ENCODE peak calls at places on chromosomes 6 and 20, in five cellular contexts. Z is A673, P is psoas muscle, E is endodermal cell, M is suprapubic skin. Y is an unnamed sample. For H3K9me3, the result is how much of the 10 kb centered on the place peaks cover.

GRCh38 chr6:27321370-27321769 is 9.3 kb upstream of the POM121L2 start:
- DNase-seq in Z (no peak), P (no peak), E (no peak), M (no peak), Y (no peak)

GRCh38 chr6:47247227-47247797 is 62.4 kb downstream of the TNFRSF21 start:
- DNase-seq in Z (no peak), P (no peak), E (no peak), M (no peak), Y (no peak)

GRCh38 chr6:79536615-79536968 is 638 bp downstream of the LCA5 start:
- DNase-seq in Z (peak), P (peak), E (no peak), M (peak), Y (no peak)

GRCh38 chr6:158784505-158784904 is 34.7 kb downstream of the EZR start:
- DNase-seq in Z (no peak), P (no peak), E (no peak), M (no peak), Y (no peak)

GRCh38 chr6:73566954-73567591 is 46.2 kb upstream of the EEF1A1 start:
- DNase-seq in Z (peak), P (peak), E (no peak), M (peak), Y (no peak)

GRCh38 chr20:57851786-57852185 is 142.0 kb upstream of the PMEPA1 start:
- DNase-seq in Z (no peak), P (no peak), E (no peak), M (no peak), Y (no peak)

GRCh38 chr6:6494677-6495076 is 93.8 kb upstream of the LY86 start:
- DNase-seq in Z (peak), P (peak), E (peak), M (no peak), Y (no peak)

GRCh38 chr6:73746776-73747175 is 50.8 kb downstream of the CD109 start:
- DNase-seq in Z (no peak), P (no peak), E (no peak), M (no peak), Y (no peak)

GRCh38 chr6:35176625-35177024 is 35.5 kb upstream of the TCP11 start:
- DNase-seq in Z (no peak), P (no peak), E (no peak), M (no peak), Y (no peak)

GRCh38 chr20:32300647-32301046 is 23.2 kb downstream of the KIF3B start:
- DNase-seq in Z (no peak), P (no peak), E (no peak), M (no peak), Y (no peak)

GRCh38 chr6:81894286-81894685 is 141.8 kb upstream of the TENT5A start:
- DNase-seq in Z (no peak), P (no peak), E (no peak), M (no peak), Y (no peak)

GRCh38 chr20:17751640-17752039 is 51.9 kb downstream of the BANF2 start:
- DNase-seq in Z (no peak), P (no peak), E (no peak), M (no peak), Y (no peak)

GRCh38 chr6:31791324-31792089 is 4.0 kb downstream of the VARS1 start:
- DNase-seq in Z (peak), P (no peak), E (peak), M (no peak), Y (no peak)

GRCh38 chr6:107711953-107712522 is 112.1 kb downstream of the SCML4 start:
- DNase-seq in Z (no peak), P (no peak), E (no peak), M (no peak), Y (no peak)

GRCh38 chr6:36052092-36052491 is 24.5 kb downstream of the MAPK14 start:
- DNase-seq in Z (no peak), P (peak), E (no peak), M (peak), Y (no peak)

GRCh38 chr20:4451487-4451886 is 270.2 kb upstream of the PRND start:
- DNase-seq in Z (no peak), P (no peak), E (no peak), M (no peak), Y (no peak)

GRCh38 chr6:135680964-135681913 is 170.3 kb upstream of the PDE7B start:
- DNase-seq in Z (no peak), P (no peak), E (no peak), M (no peak), Y (no peak)

GRCh38 chr6:20647585-20647984 is 113.3 kb downstream of the CDKAL1 start:
- DNase-seq in Z (no peak), P (no peak), E (no peak), M (no peak), Y (no peak)

GRCh38 chr6:149150999-149151398 is 166.5 kb upstream of the TAB2 start:
- DNase-seq in Z (no peak), P (no peak), E (no peak), M (no peak), Y (no peak)

GRCh38 chr20:62897666-62898065 is 28.6 kb downstream of the DIDO1 start:
- DNase-seq in Z (no peak), P (no peak), E (no peak), M (no peak), Y (no peak)

GRCh38 chr20:49538950-49539349 is 29.0 kb downstream of the PTGIS start:
- DNase-seq in Z (no peak), P (no peak), E (no peak), M (no peak), Y (no peak)

GRCh38 chr20:17807670-17808069 is 107.9 kb downstream of the BANF2 start:
- DNase-seq in Z (no peak), P (no peak), E (no peak), M (no peak), Y (no peak)

GRCh38 chr6:47426524-47427302 is 50.9 kb upstream of the CD2AP start:
- DNase-seq in Z (no peak), P (no peak), E (no peak), M (no peak), Y (no peak)

GRCh38 chr6:161200610-161201201 is 73.2 kb downstream of the AGPAT4 start:
- DNase-seq in Z (no peak), P (no peak), E (no peak), M (no peak), Y (no peak)

GRCh38 chr6:13048113-13048512 is 280.2 kb downstream of the TBC1D7 start:
- DNase-seq in Z (no peak), P (no peak), E (no peak), M (no peak), Y (no peak)

GRCh38 chr20:63678667-63679465 is 17.6 kb upstream of the TNFRSF6B start:
- DNase-seq in Z (no peak), P (no peak), E (no peak), M (no peak), Y (no peak)

GRCh38 chr6:36857325-36857724 is 17.3 kb downstream of the PPIL1 start:
- DNase-seq in Z (no peak), P (no peak), E (peak), M (no peak), Y (no peak)

GRCh38 chr20:37285664-37286374 is 3.6 kb upstream of the MANBAL start:
- DNase-seq in Z (peak), P (no peak), E (no peak), M (no peak), Y (no peak)

GRCh38 chr6:139189665-139190064 is 54.8 kb downstream of the HECA start:
- DNase-seq in Z (no peak), P (no peak), E (no peak), M (no peak), Y (no peak)

GRCh38 chr20:2840967-2841531 is 504 bp downstream of the VPS16 start:
- DNase-seq in Z (peak), P (peak), E (peak), M (peak), Y (no peak)

GRCh38 chr6:108795122-108795521 is 53.1 kb upstream of the ARMC2 start:
- DNase-seq in Z (no peak), P (no peak), E (no peak), M (no peak), Y (no peak)

GRCh38 chr6:28947831-28948270 is 24.1 kb upstream of the TRIM27 start:
- DNase-seq in Z (no peak), P (no peak), E (no peak), M (no peak), Y (no peak)

GRCh38 chr6:24382220-24382540 is 20.6 kb upstream of the MRS2 start:
- DNase-seq in Z (no peak), P (no peak), E (no peak), M (no peak), Y (no peak)

GRCh38 chr6:32700391-32701040 is 34.1 kb upstream of the HLA-DQB1 start:
- DNase-seq in Z (peak), P (no peak), E (peak), M (no peak), Y (no peak)

DNA sequence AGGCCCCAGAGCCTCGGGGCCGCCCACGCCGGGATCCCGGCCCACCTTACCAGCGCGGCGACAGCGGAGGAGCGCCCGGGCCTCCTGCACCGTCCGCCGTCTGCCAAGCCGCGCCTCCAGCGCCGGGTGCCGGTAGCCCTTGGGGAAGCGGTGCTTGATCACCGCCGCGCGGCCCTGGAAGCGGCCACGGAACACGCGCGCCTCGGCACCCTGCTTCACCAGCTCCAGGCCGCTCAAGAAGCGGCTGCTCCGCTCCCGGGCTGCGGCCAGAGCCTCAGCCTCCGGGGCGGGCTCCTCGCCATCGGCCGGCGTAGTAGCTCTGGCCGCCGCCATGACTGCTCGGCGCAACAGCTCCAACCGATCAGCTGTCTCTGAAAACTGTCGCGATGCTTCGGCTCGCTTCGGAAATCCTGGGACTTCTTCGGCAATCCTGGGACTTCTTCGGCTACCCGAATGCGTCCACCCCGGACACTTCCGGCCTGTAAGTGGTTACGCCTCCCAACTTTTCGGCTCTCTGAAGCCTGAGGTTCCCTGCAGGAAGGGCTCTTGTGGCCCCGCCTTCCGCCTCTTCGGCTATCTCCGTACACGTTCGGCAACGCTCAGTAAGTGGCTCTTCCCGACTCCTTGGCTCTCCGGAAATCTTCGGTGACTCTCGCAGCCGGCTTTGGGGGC is at the start of gene TP53RK:
- DNase-seq in Z (peak), P (peak), E (peak), M (peak), Y (peak)
- TF ChIP-seq CTCF in Z (no peak), P (peak), E (peak), M (peak), Y (peak)

GRCh38 chr20:29448806-29449470 is 1808.5 kb upstream of the DEFB115 start:
- DNase-seq in Z (no peak), P (no peak), E (no peak), M (no peak), Y (no peak)
- H3K9me3 ChIP-seq in Z (under half), P (under half), E (under half), M (under half), Y (under half)

GRCh38 chr6:2791124-2792050 is 26.2 kb downstream of the WRNIP1 start:
- DNase-seq in Z (peak), P (peak), E (peak), M (no peak), Y (peak)

GRCh38 chr6:2792330-2792729 is 27.1 kb downstream of the WRNIP1 start:
- DNase-seq in Z (no peak), P (no peak), E (no peak), M (no peak), Y (no peak)

GRCh38 chr6:2795162-2795561 is 30.0 kb downstream of the WRNIP1 start:
- DNase-seq in Z (no peak), P (no peak), E (no peak), M (no peak), Y (no peak)

GRCh38 chr6:2794171-2794730 is 29.1 kb downstream of the WRNIP1 start:
- DNase-seq in Z (no peak), P (no peak), E (no peak), M (no peak), Y (no peak)

GRCh38 chr6:2793491-2794151 is 28.4 kb downstream of the WRNIP1 start:
- DNase-seq in Z (peak), P (no peak), E (no peak), M (no peak), Y (no peak)
- H3K27ac ChIP-seq in Z (peak), P (no peak), E (no peak), M (peak), Y (no peak)

DNA sequence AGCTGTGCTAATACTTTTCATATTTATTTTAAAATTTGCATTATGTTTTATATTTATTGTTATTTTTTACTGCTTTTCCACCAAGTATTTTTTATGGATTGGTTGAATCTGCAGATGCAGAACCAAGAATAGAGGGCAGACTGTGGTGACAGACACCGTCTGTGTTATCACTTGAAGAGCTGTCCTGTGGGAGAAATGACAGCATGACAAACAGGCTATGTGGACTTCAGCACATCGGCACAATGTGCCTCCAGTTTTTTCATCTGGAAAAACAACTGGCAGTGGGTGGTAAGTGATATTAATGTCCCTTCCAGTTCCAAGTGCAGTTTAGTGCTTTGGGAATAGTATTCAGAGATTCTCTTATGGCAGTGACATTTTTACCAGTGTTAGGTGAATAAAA is 492.9 kb downstream of the PRKN start:
- DNase-seq in Z (no peak), P (no peak), E (no peak), M (no peak), Y (no peak)
- TF ChIP-seq CTCF in Z (no peak), P (no peak), E (no peak), M (no peak), Y (no peak)

GRCh38 chr20:24862606-24863005 is 86.5 kb upstream of the CST7 start:
- DNase-seq in Z (no peak), P (no peak), E (no peak), M (no peak), Y (no peak)
- H3K9me3 ChIP-seq in Z (under half), P (under half), E (under half), M (under half), Y (under half)

DNA sequence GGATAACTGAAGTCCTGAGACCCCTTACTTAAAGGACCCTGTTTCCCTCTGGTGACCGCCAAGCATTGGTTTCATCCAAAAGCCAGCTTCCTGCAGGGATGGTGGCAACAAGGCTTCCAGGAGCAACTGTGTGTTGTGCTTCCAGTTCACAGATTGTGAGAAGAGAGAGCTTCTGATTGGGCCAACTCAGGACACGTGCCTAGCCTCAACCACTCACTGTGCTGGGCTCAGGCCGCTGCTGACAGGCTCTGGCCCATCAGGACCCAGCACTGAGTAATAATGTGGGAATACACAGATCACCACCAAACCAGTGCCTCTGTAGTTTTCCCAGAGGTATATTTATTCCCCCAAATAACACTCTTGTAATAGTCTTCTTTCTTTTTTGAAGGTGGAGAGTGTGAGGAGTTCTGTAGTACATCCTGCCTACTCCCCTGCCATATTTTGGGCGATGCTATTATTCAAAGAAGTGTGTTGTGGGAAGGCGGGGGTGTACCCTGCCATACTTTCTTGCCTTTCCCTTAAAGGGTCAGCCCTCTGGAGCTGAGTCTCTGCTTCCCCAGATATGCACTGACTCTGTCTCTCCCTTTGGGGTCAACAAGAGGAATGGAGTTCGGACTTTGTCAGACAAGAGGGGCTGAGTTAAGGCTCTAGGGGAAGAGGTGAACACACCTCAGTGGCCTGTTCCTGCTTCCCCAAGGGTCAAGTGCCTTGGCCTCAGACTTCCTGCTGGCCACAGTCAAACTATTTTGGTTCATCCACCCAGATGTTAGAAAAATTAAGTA is 23.2 kb downstream of the PPP1R16B start:
- DNase-seq in Z (no peak), P (no peak), E (no peak), M (no peak), Y (no peak)
- H3K27ac ChIP-seq in Z (no peak), P (no peak), E (no peak), M (no peak), Y (peak)

DNA sequence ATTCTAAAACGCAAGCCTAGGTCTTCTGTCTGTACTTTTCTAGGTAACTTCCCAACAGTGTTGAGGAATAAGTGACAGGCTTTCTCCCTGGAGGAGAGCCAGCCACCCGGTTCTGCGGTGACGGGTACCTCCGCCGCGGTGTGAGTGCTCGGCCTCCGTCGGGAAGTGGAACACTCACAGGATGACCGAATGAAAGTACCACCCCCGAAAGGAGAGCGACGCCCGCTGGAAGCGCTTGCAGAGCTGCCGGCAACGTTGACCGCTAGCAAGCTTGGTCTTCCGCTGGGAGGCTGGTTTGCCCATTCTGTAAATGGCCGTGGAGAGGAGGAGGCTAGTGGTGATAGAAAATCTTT is 581 bp upstream of the TMEM242 start:
- DNase-seq in Z (peak), P (peak), E (peak), M (peak), Y (peak)
- TF ChIP-seq CTCF in Z (no peak), P (no peak), E (peak), M (no peak), Y (no peak)

DNA sequence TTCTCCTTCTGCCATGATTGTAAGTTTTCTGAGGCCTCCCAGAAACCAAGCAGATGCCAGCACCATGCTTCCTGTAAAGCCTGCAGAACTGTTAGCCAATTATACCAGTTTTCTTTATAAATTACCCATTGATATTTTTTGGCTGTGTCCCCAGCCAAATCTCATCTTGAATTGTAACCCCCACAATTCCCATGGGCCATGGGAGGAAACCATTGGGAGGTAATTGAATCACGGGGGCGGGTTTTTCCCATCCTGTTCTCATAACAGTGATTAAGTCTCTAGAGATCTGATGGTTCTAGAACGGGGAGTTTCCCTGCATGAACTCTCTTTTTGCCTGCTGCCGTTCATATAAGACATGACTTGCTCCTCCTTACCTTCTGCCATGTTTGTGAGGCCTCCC is 788.5 kb downstream of the C6orf118 start:
- DNase-seq in Z (no peak), P (no peak), E (no peak), M (no peak), Y (no peak)
- H3K9me3 ChIP-seq in Z (under half), P (under half), E (under half), M (under half), Y (under half)

GRCh38 chr20:26216025-26216424 is 519.4 kb upstream of the ZNF337 start:
- DNase-seq in Z (no peak), P (no peak), E (no peak), M (no peak), Y (no peak)

GRCh38 chr20:26214991-26215390 is 518.3 kb upstream of the ZNF337 start:
- DNase-seq in Z (no peak), P (no peak), E (no peak), M (no peak), Y (no peak)

GRCh38 chr20:26218301-26218700 is 521.6 kb upstream of the ZNF337 start:
- DNase-seq in Z (no peak), P (no peak), E (no peak), M (no peak), Y (no peak)
- H3K27ac ChIP-seq in Z (no peak), P (no peak), E (no peak), M (no peak), Y (no peak)